ENCODE peak calls at places on chromosome 11, in seven cellular contexts. A is K562; H is HFFc6; C is epithelial cell of esophagus; W is GM12865; R is breast epithelium; B is CD4-positive, alpha-beta T cell. F is an unnamed sample.

GRCh38 chr11:44992181-44992582 is 41.5 kb upstream of the TP53I11 start:
- DNase-seq in A (no peak), H (no peak), C (no peak), W (no peak), R (peak; percentile 36), B (no peak), F (peak; percentile 22)

GRCh38 chr11:47359586-47359985 is 7.1 kb upstream of the MYBPC3 start:
- DNase-seq in A (no peak), H (no peak), C (peak; percentile 15), W (no peak), R (no peak), B (no peak), F (no peak)

GRCh38 chr11:5553347-5553746 is 5.0 kb upstream of the OR52H1 start:
- DNase-seq in A (no peak), H (no peak), C (no peak), W (no peak), R (no peak), B (no peak), F (no peak)

GRCh38 chr11:22431074-22431473 is 92.9 kb downstream of the SLC17A6 start:
- DNase-seq in A (no peak), H (no peak), C (no peak), W (no peak), R (no peak), B (no peak), F (no peak)

GRCh38 chr11:45328726-45329125 is 42.6 kb upstream of the SYT13 start:
- DNase-seq in A (no peak), H (no peak), C (no peak), W (no peak), R (no peak), B (no peak), F (no peak)

GRCh38 chr11:65482306-65482850 is 16.5 kb upstream of the MALAT1 start:
- DNase-seq in A (no peak), H (no peak), C (no peak), W (no peak), R (no peak), B (no peak), F (no peak)

GRCh38 chr11:84824624-84825023 is 802.5 kb downstream of the DLG2 start:
- DNase-seq in A (no peak), H (no peak), C (peak; percentile 15), W (no peak), R (no peak), B (no peak), F (no peak)

GRCh38 chr11:77589521-77590193 is at the start of gene AQP11:
- DNase-seq in A (peak; percentile 90), H (peak; percentile 56), C (peak; percentile 69), W (peak; percentile 87), R (peak; percentile 63), B (peak; percentile 31), F (peak; percentile 85)

GRCh38 chr11:48079602-48080001 is 99.2 kb downstream of the PTPRJ start:
- DNase-seq in A (no peak), H (no peak), C (no peak), W (no peak), R (no peak), B (no peak), F (no peak)

GRCh38 chr11:58394195-58394594 is 12.5 kb downstream of the OR5B3 start:
- DNase-seq in A (no peak), H (peak; percentile 80), C (peak; percentile 73), W (no peak), R (no peak), B (no peak), F (no peak)

GRCh38 chr11:45168366-45169130 is 22.1 kb downstream of the PRDM11 start:
- DNase-seq in A (no peak), H (no peak), C (no peak), W (no peak), R (no peak), B (no peak), F (no peak)

GRCh38 chr11:6927030-6927617 is 898 bp downstream of the ZNF215 start:
- DNase-seq in A (no peak), H (no peak), C (peak; percentile 2), W (peak; percentile 72), R (no peak), B (no peak), F (no peak)

GRCh38 chr11:117478926-117479325 is 151.3 kb downstream of the CEP164 start:
- DNase-seq in A (no peak), H (no peak), C (no peak), W (no peak), R (no peak), B (no peak), F (no peak)

GRCh38 chr11:116492600-116492999 is 280.2 kb downstream of the BUD13 start:
- DNase-seq in A (no peak), H (no peak), C (no peak), W (no peak), R (no peak), B (no peak), F (no peak)

GRCh38 chr11:64866173-64866491 is 12.3 kb downstream of the EHD1 start:
- DNase-seq in A (no peak), H (no peak), C (no peak), W (peak; percentile 67), R (no peak), B (no peak), F (no peak)

GRCh38 chr11:90639687-90640086 is 416.8 kb upstream of the CHORDC1 start:
- DNase-seq in A (no peak), H (no peak), C (peak; percentile 30), W (no peak), R (no peak), B (no peak), F (no peak)
- TF ChIP-seq CTCF in A (no peak), H (peak; percentile 37), C (peak; percentile 62), W (no peak), R (no peak), B (no peak), F (peak; percentile 61)

GRCh38 chr11:68402355-68403031 is 58.1 kb upstream of the PPP6R3 start:
- DNase-seq in A (no peak), H (no peak), C (no peak), W (no peak), R (no peak), B (no peak), F (no peak)
- TF ChIP-seq CTCF in A (no peak), H (peak; percentile 23), C (no peak), W (no peak), R (no peak), B (no peak), F (no peak)

GRCh38 chr11:113465786-113466185 is 9.4 kb downstream of the DRD2 start:
- DNase-seq in A (no peak), H (no peak), C (peak; percentile 70), W (no peak), R (no peak), B (no peak), F (no peak)
- TF ChIP-seq CTCF in A (no peak), H (no peak), C (no peak), W (no peak), R (no peak), B (no peak), F (no peak)

GRCh38 chr11:128324531-128325141 is 262.7 kb downstream of the ETS1 start:
- DNase-seq in A (no peak), H (no peak), C (no peak), W (no peak), R (no peak), B (peak; percentile 74), F (no peak)

GRCh38 chr11:128326791-128327190 is 260.6 kb downstream of the ETS1 start:
- DNase-seq in A (no peak), H (no peak), C (no peak), W (no peak), R (no peak), B (no peak), F (no peak)

GRCh38 chr11:128324051-128324481 is 263.3 kb downstream of the ETS1 start:
- DNase-seq in A (no peak), H (no peak), C (no peak), W (no peak), R (no peak), B (peak; percentile 49), F (no peak)

GRCh38 chr11:128327274-128327673 is 260.1 kb downstream of the ETS1 start:
- DNase-seq in A (no peak), H (no peak), C (no peak), W (no peak), R (no peak), B (no peak), F (no peak)

GRCh38 chr11:128323381-128323780 is 264.0 kb downstream of the ETS1 start:
- DNase-seq in A (no peak), H (peak; percentile 49), C (peak; percentile 33), W (peak; percentile 63), R (no peak), B (no peak), F (no peak)
- TF ChIP-seq CTCF in A (no peak), H (peak; percentile 70), C (no peak), W (peak; percentile 43), R (no peak), B (peak; percentile 52), F (no peak)

GRCh38 chr11:70900540-70900939 is 351.8 kb downstream of the SHANK2 start:
- DNase-seq in A (no peak), H (no peak), C (no peak), W (no peak), R (no peak), B (no peak), F (no peak)

GRCh38 chr11:70899616-70900015 is 352.8 kb downstream of the SHANK2 start:
- DNase-seq in A (no peak), H (no peak), C (no peak), W (no peak), R (no peak), B (no peak), F (no peak)

GRCh38 chr11:70894566-70894965 is 357.8 kb downstream of the SHANK2 start:
- DNase-seq in A (no peak), H (no peak), C (no peak), W (no peak), R (no peak), B (no peak), F (no peak)

GRCh38 chr11:70895061-70895670 is 357.2 kb downstream of the SHANK2 start:
- DNase-seq in A (no peak), H (no peak), C (no peak), W (no peak), R (no peak), B (no peak), F (no peak)

DNA sequence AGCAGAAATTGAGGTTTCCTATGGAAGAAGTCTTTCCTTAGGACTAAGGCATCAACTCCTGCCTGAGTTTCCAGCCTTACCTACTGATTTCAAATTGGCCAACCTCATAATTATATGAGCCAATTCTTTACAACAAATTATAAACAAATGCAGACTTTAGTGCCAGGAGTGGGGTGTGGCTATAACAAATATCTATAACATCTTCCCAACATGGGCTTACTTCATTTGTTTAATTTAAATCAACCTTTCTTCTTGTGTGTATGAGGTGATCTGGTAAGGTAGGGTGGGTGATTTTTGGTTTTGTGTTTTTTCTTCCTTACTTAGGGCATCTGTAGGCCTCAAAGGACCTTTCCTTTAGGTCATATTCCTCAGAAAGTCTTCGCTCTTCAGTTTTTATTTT is 354.9 kb downstream of the SHANK2 start:
- DNase-seq in A (no peak), H (no peak), C (no peak), W (no peak), R (no peak), B (no peak), F (no peak)
- TF ChIP-seq CTCF in A (no peak), H (no peak), C (no peak), W (no peak), R (no peak), B (no peak), F (no peak)

DNA sequence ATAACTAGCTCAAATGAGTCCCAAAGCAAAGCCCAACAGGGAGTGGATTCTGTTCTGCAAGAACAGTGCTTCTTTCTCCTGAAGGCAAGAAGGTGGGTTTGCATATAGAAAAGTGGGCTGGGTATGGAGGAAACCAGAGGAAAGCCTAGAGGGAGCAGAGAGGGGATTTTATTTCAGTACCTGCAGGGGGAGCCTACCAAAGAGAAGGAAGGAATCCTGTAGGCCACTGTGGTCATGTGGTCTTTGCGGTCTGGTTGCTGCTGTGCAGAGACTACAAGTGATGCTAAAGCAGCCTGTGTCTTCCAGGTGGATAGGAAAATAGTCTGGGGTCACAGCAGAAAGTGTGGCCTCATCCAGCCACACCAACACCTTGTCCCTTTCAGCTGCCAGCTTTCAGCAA is 33.2 kb upstream of the ZBTB16 start:
- DNase-seq in A (peak; percentile 52), H (no peak), C (no peak), W (peak; percentile 18), R (no peak), B (no peak), F (no peak)
- TF ChIP-seq CTCF in A (peak; percentile 31), H (peak; percentile 31), C (peak; percentile 16), W (no peak), R (no peak), B (peak; percentile 33), F (no peak)

F was measured in mesothelial cell of epicardium.